ENCODE peak calls at places on chromosomes 11 and 22, in five cellular contexts. N is HepG2, U is GM12878, X is HCT116, J is K562. C is an unnamed sample.
A peak's percentile ranks its signal among the peaks of the same experiment; 100 is the strongest.

GRCh38 chr22:39264344-39265116 is 19.7 kb upstream of the PDGFB start:
- DNase-seq in N (no peak), U (no peak), X (no peak), J (no peak), C (no peak)

GRCh38 chr22:40679964-40680818 is 907 bp downstream of the MCHR1 start:
- DNase-seq in N (no peak), U (no peak), X (no peak), J (no peak), C (peak; percentile 15)

GRCh38 chr11:36002796-36003195 is 58.9 kb downstream of the LDLRAD3 start:
- DNase-seq in N (no peak), U (no peak), X (no peak), J (no peak), C (no peak)

GRCh38 chr11:93251922-93252321 is 54.1 kb upstream of the SLC36A4 start:
- DNase-seq in N (no peak), U (no peak), X (no peak), J (no peak), C (no peak)

GRCh38 chr22:37410174-37411055 is 16.9 kb downstream of the ELFN2 start:
- DNase-seq in N (no peak), U (no peak), X (no peak), J (no peak), C (no peak)

GRCh38 chr11:86693501-86693900 is 21.1 kb upstream of the ME3 start:
- DNase-seq in N (no peak), U (no peak), X (no peak), J (no peak), C (no peak)

GRCh38 chr11:115085461-115086220 is 407.3 kb downstream of the NXPE2 start:
- DNase-seq in N (no peak), U (no peak), X (no peak), J (no peak), C (no peak)

GRCh38 chr11:105929381-105929955 is 92.6 kb downstream of the MSANTD4 start:
- DNase-seq in N (no peak), U (no peak), X (no peak), J (no peak), C (no peak)

GRCh38 chr11:19714093-19714386 is 1.4 kb downstream of the NAV2 start:
- DNase-seq in N (no peak), U (no peak), X (no peak), J (no peak), C (no peak)

GRCh38 chr22:50326225-50326958 is 420 bp downstream of the DENND6B start:
- DNase-seq in N (no peak), U (no peak), X (no peak), J (no peak), C (no peak)

GRCh38 chr11:27963370-27963769 is 144.6 kb downstream of the KIF18A start:
- DNase-seq in N (no peak), U (no peak), X (no peak), J (no peak), C (no peak)

GRCh38 chr11:9741260-9741659 is 77.4 kb downstream of the SWAP70 start:
- DNase-seq in N (no peak), U (no peak), X (no peak), J (no peak), C (peak; percentile 55)
- TF ChIP-seq POLR2A in N (no peak), U (no peak), X (no peak), J (no peak), C (no peak)

GRCh38 chr11:68342459-68343158 is 30.2 kb downstream of the LRP5 start:
- DNase-seq in N (no peak), U (no peak), X (peak; percentile 69), J (no peak), C (no peak)
- TF ChIP-seq REST in N (no peak), U (no peak), X (no peak), J (no peak), C (no peak)

GRCh38 chr22:26671317-26672059 is 14.1 kb downstream of the MIAT start:
- DNase-seq in N (no peak), U (peak; percentile 73), X (no peak), J (no peak), C (no peak)
- TF ChIP-seq POLR2A in N (no peak), U (peak; percentile 54), X (no peak), J (no peak), C (no peak)

DNA sequence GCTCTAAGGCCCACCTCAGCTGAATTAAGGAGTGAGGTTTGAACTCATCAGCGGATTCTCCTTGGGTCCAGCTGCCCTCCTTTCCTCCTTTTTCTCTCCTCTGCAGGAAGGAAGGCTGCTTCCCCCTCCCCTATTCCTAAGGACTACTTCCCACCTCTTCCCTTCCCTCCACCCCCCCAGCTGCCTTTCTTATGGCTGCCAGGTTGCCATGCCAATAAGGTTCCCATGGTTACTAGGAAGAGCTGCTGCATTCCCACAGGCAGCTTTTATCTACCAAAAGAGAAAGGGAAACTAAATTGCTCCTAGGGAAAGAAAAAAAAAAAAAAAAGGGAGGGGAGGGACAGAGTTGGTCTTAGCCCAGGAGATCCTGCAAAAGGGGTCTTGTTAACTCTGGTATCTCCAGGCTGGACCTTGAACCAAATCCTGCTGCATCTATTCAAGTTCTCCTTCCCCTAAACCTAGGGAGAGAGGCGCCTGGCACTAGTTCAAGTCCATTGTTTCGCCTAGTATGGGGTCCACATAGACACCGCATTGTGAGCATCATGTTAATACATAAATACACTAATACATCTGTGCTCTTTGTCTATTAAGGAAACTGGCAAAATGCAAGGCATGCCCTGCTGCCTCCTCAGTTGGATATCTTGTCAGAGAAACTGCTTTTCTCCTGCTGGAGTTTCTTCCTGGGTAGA is 21.2 kb upstream of the FEZ1 start:
- DNase-seq in N (no peak), U (no peak), X (no peak), J (peak; percentile 56), C (no peak)
- TF ChIP-seq REST in N (no peak), U (no peak), X (no peak), J (no peak), C (no peak)

GRCh38 chr11:808427-809286 is 1.1 kb upstream of the RPLP2 start:
- DNase-seq in N (peak; percentile 71), U (no peak), X (no peak), J (peak; percentile 77), C (peak; percentile 83)

GRCh38 chr11:812390-812789 is 2.6 kb downstream of the RPLP2 start:
- DNase-seq in N (no peak), U (no peak), X (no peak), J (no peak), C (no peak)

GRCh38 chr11:809287-810039 is at the start of gene RPLP2:
- DNase-seq in N (peak; percentile 93), U (peak; percentile 92), X (peak; percentile 93), J (peak; percentile 99), C (peak; percentile 99)

GRCh38 chr11:811446-812245 is 1.9 kb downstream of the RPLP2 start:
- DNase-seq in N (no peak), U (no peak), X (no peak), J (no peak), C (no peak)

GRCh38 chr11:810040-810567 is 337 bp downstream of the RPLP2 start:
- DNase-seq in N (no peak), U (no peak), X (no peak), J (no peak), C (no peak)
- TF ChIP-seq POLR2A in N (no peak), U (no peak), X (no peak), J (no peak), C (no peak)

DNA sequence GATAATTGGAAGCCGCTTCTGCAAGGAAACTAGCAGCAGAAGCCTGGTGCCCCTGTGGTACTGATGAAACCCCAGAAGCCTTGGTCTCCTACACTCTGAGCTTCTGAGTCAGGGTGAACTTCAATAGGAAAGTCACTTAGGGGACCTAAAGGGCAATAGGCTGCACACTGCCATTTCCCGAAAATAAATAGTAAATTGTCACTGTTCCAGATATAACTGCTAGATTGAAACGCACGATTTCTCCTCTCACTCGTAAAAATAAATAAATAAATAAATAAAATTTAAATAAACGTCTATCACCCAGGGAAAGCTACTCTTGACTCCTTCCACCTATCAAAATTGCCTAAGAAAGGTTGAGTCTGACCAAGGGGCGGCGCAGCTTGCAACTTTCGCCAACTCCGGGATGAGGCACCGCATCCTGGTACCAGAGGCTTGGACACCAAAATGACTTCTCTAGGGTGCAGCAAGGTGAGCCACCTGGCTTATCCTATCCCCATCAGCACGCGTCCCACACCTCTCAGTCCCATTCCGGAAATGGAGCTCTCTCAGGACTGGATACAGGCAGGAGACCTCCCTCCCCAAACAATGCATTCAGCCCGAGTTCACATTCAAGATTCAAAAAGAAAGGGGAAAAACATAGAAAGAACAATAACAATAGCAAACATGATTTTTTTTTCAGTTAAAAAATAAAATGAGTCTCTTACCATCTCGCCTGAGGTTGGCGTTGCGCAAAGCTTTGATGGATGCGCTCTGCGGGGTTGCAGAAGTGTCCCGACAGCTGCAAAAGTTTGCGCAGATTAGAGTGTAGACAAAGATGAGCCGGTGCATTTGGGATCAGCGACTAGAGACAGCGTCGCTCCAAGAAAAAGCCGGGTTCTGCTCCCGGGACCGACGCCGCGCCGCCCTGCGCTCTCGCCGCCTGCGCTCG is 583 bp downstream of the PDGFD start:
- DNase-seq in N (no peak), U (no peak), X (no peak), J (no peak), C (peak; percentile 15)
- TF ChIP-seq REST in N (no peak), U (no peak), X (no peak), J (no peak), C (no peak)

DNA sequence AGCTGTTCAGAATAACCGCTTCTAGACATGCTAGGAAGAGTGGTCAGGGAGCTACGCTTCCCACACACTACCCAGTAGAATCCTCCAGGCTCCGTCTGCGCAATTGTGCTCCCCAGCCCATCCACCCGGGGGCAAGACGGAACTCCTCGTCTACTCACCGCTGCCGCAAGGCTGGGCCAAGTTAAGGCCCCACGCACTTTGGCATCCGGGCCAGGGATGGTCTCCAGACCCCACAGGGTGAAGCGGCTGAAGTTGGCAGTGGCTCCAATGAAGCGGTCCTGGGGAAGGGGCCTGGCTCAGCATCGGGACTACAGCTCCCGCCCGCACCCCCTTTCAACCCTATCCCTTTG is 736 bp downstream of the RNASEH2C start:
- DNase-seq in N (no peak), U (no peak), X (no peak), J (peak; percentile 53), C (no peak)
- TF ChIP-seq POLR2A in N (no peak), U (no peak), X (no peak), J (no peak), C (no peak)